ENCODE peak calls at places on chromosomes 11 and 22, in eight cellular contexts. H is suprapubic skin, Y is transverse colon, E is K562, B is endothelial cell of umbilical vein, M is HepG2, A is HCT116, R is spleen. Z is an unnamed sample.

GRCh38 chr11:65711785-65712632 is at the start of gene KAT5:
- DNase-seq in B (peak), H (peak), E (peak), A (peak), M (peak), Y (peak), R (peak), Z (peak)

GRCh38 chr11:119205574-119206511 is at the start of gene CBL:
- DNase-seq in Y (peak), H (peak), B (peak), A (peak), R (peak), E (peak), M (peak), Z (peak)

GRCh38 chr11:44624761-44625221 is 59.3 kb downstream of the CD82 start:
- DNase-seq in H (peak), B (no peak), M (no peak), Y (peak), A (no peak), E (no peak), R (peak), Z (no peak)

GRCh38 chr11:82732348-82732733 is 1.3 kb downstream of the FAM181B start:
- DNase-seq in R (no peak), A (no peak), Y (no peak), B (no peak), M (no peak), E (no peak), H (no peak), Z (no peak)

GRCh38 chr11:103699216-103699615 is 337.2 kb upstream of the DDI1 start:
- DNase-seq in B (no peak), R (no peak), H (no peak), Y (no peak), E (no peak), M (no peak), A (no peak), Z (peak)

GRCh38 chr11:6321356-6321755 is 1.1 kb upstream of the CAVIN3 start:
- DNase-seq in A (no peak), E (no peak), H (peak), B (no peak), Y (no peak), R (no peak), M (no peak), Z (no peak)

GRCh38 chr11:130037881-130038601 is 31.7 kb upstream of the APLP2 start:
- DNase-seq in B (peak), Y (no peak), M (peak), E (peak), A (no peak), R (no peak), H (no peak), Z (no peak)

GRCh38 chr11:121466063-121466794 is 13.5 kb upstream of the SORL1-AS1 start:
- DNase-seq in A (peak), E (no peak), R (no peak), M (peak), B (no peak), H (peak), Y (peak), Z (no peak)

GRCh38 chr11:65468874-65469333 is 29.9 kb upstream of the MALAT1 start:
- DNase-seq in R (peak), E (peak), A (peak), M (peak), Y (peak), B (peak), H (peak), Z (no peak)

GRCh38 chr22:42300286-42301071 is 30.0 kb upstream of the TCF20 start:
- DNase-seq in A (no peak), E (peak), H (no peak), M (no peak), R (no peak), Y (peak), B (no peak), Z (no peak)

GRCh38 chr11:32062540-32062939 is 28.3 kb upstream of the RCN1 start:
- DNase-seq in A (no peak), R (no peak), H (no peak), Y (no peak), M (no peak), E (no peak), B (no peak), Z (no peak)

GRCh38 chr11:68165601-68166000 is 44.4 kb upstream of the CHKA start:
- DNase-seq in E (no peak), B (no peak), A (no peak), H (no peak), M (no peak), Y (no peak), R (no peak), Z (no peak)

GRCh38 chr11:78138694-78139421 is 568 bp downstream of the ALG8 start:
- DNase-seq in R (no peak), B (no peak), A (peak), Y (peak), H (no peak), M (no peak), E (peak), Z (no peak)

GRCh38 chr11:27064086-27064485 is 23.5 kb downstream of the BBOX1 start:
- DNase-seq in M (no peak), A (no peak), E (no peak), R (no peak), B (no peak), Y (no peak), H (no peak), Z (no peak)

GRCh38 chr11:85718126-85718943 is 32.3 kb upstream of the CCDC89 start:
- DNase-seq in A (no peak), B (no peak), H (no peak), R (no peak), Y (no peak), M (no peak), E (no peak), Z (no peak)

GRCh38 chr22:41982886-41983285 is 13.6 kb downstream of the SEPTIN3 start:
- DNase-seq in B (no peak), R (no peak), A (no peak), Y (no peak), H (no peak), M (no peak), E (no peak), Z (no peak)

GRCh38 chr11:44416776-44417175 is 106.8 kb upstream of the ALX4 start:
- DNase-seq in E (no peak), B (no peak), A (no peak), R (no peak), M (no peak), H (no peak), Y (no peak), Z (no peak)

GRCh38 chr11:32706985-32707736 is 87.3 kb downstream of the CCDC73 start:
- DNase-seq in Y (no peak), B (peak), M (peak), A (peak), E (peak), H (no peak), R (no peak), Z (no peak)

GRCh38 chr11:69339041-69339733 is 45.2 kb downstream of the MYEOV start:
- DNase-seq in M (no peak), E (no peak), Y (no peak), R (no peak), B (no peak), A (no peak), H (no peak), Z (no peak)

GRCh38 chr11:67486481-67487195 is 3.8 kb downstream of the AIP start:
- DNase-seq in R (no peak), H (no peak), Y (peak), A (no peak), M (no peak), B (no peak), E (no peak), Z (no peak)

GRCh38 chr11:9169595-9170295 is 78.3 kb upstream of the SCUBE2 start:
- DNase-seq in M (no peak), Y (no peak), B (peak), E (no peak), H (no peak), A (no peak), R (no peak), Z (no peak)

GRCh38 chr22:19766235-19766505 is 5.6 kb downstream of the TBX1 start:
- DNase-seq in B (no peak), H (no peak), R (no peak), Y (no peak), E (no peak), A (no peak), M (no peak), Z (no peak)

GRCh38 chr22:50186789-50187523 is 1.2 kb downstream of the TRABD start:
- DNase-seq in B (no peak), Y (peak), M (no peak), E (no peak), R (peak), A (no peak), H (no peak), Z (no peak)

GRCh38 chr22:50627452-50627913 is 469 bp downstream of the ARSA start:
- DNase-seq in A (no peak), Y (peak), R (peak), E (no peak), B (no peak), M (peak), H (no peak), Z (no peak)

GRCh38 chr22:19596680-19597398 is 72.6 kb upstream of the CLDN5 start:
- DNase-seq in B (no peak), A (no peak), H (peak), M (peak), E (peak), R (peak), Y (no peak), Z (no peak)

DNA sequence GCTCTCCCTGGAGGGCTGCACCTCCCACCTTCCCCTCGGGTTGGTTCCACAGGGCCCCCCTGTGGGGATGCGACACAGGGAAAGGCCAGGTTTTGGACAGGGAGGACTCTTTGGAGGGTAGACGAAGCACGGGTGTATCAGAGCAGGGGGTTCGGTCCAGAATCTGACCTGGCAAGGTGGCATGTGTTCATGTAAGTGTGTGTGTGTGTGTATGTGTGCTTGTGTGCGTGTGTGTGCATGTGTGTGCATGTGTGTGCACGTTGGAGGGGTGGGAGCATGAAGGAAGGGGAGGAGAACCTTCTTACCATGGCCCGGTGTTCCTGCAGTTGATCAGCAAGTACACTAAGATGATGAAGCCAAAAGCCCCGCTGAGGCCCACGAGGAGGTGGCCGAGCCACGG is 14.7 kb downstream of the IL2RB start:
- DNase-seq in R (no peak), H (no peak), E (no peak), A (no peak), Y (no peak), M (no peak), B (no peak), Z (no peak)
- TF ChIP-seq POLR2AphosphoS5 in R (no peak), H (no peak), E (no peak), A (no peak), Y (no peak), M (no peak), B (no peak), Z (no peak)

DNA sequence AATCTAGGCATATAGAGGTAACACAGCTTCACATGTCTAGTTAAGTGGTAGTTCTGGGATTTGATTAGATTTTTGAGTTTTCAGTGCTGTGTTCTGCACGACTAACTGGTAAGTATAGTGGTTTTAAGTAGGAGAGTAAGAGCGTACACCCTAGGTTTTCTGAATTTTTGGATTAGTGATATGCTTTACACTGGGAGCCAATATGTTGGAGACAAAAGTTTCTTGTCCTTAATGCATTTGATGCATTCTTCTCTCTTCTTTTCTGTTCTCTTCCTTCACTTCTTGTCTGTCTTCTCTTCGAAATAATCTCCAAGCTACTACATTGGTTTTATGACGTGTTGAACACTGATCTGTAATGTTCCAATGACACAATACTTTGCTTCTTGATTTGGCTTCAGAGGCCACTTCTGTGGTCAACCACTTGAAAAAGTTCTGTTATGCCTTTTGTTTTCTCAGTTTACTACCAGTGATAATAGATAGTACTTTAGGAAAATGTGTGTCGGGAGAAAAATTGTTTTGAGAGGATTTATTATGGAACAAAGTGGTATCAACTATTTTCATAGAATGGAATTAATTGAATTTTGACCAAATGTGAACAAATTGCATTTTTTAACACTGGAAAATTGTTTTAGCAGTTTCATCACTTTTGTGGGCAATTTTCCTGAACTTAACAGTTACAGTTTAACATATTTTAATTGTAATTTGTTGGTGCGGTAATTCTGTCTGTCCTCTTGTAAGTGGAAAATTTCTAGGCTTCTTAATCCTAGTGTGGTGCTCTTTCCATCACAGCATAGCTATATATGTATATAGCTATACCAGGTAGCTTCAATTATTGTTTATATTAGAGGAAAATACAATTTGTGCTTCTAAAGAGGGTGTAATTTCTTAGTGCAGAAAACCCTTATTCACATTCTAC is 2.6 kb downstream of the PDE3B start:
- DNase-seq in M (no peak), Y (no peak), E (peak), B (no peak), A (no peak), H (no peak), R (no peak), Z (no peak)
- H3K27ac ChIP-seq in M (peak), Y (peak), E (peak), B (no peak), A (no peak), H (no peak), R (peak), Z (no peak)

DNA sequence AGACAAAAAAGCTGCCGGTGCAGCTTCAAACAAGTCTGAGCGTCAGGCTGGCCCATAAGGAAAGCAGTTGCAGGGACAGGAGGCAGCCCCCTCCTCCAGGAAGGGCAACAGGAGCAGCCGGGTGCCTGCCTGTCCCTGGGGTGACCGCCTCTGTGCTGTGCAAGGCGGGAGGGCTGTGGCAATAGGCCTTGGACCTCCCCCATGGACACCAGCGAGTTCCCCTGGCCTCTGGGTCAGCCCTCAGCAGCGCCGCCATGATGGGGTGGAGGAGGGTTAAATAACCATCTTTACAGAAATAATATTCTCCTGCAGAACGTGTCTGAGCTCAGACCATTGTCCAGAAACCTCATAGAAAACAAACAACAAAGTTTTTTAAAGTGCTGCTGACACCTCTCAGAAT is 3.3 kb upstream of the TMPRSS4 start:
- DNase-seq in E (no peak), A (no peak), B (no peak), R (no peak), Y (no peak), M (no peak), H (no peak), Z (no peak)
- TF ChIP-seq POLR2AphosphoS5 in E (no peak), A (no peak), B (no peak), R (no peak), Y (no peak), M (no peak), H (no peak), Z (no peak)

GRCh38 chr11:73530109-73530508 is 67.8 kb downstream of the FAM168A start:
- DNase-seq in M (no peak), R (no peak), Y (no peak), H (no peak), E (peak), A (no peak), B (no peak), Z (no peak)

GRCh38 chr11:73528420-73528819 is 69.5 kb downstream of the FAM168A start:
- DNase-seq in H (no peak), B (peak), R (no peak), A (no peak), E (no peak), Y (no peak), M (no peak), Z (no peak)

GRCh38 chr11:73531386-73531785 is 66.5 kb downstream of the FAM168A start:
- DNase-seq in Y (no peak), A (no peak), E (no peak), M (no peak), R (no peak), H (no peak), B (no peak), Z (no peak)

GRCh38 chr11:73528013-73528412 is 69.9 kb downstream of the FAM168A start:
- DNase-seq in R (no peak), A (no peak), E (no peak), B (no peak), Y (no peak), H (no peak), M (no peak), Z (no peak)

DNA sequence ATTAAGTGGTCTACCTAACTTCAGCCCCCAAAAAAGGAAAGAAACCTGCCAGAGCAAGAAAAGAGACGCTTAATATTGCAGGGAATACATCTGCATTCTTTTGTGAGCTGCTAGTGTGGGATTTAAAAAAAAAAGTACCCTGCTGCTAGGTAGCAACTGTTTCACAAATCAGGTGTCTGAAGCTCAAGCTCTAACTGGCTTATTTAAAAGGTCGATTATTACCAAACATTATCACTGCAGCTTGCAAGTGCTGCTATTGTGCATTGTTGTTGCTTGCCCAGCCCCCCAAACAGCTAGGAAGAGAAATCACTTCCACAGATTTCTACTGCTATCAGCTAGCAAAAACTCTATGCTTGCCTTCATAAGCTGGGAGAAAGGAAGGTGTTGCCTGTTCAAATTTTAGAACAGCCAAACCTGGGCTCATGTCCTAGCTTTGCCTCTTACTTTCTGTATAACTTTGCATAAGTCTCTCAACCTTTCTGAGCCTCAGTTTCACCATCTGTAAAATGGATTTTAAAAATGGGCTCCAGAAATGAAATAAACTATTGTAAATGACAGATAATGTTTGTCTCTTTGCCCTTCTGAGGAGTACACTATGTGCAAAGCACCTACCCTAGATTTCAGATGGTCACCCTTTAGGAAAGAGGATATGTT is 68.9 kb downstream of the FAM168A start:
- DNase-seq in R (no peak), H (no peak), E (no peak), A (no peak), B (peak), Y (no peak), M (no peak), Z (no peak)
- H3K27ac ChIP-seq in R (no peak), H (peak), E (no peak), A (no peak), B (no peak), Y (peak), M (no peak), Z (no peak)

GRCh38 chr11:833114-833791 is 501 bp downstream of the CD151 start:
- DNase-seq in R (peak), E (peak), B (peak), A (no peak), H (no peak), M (no peak), Y (peak), Z (no peak)

GRCh38 chr11:831951-832528 is 712 bp upstream of the CD151 start:
- DNase-seq in A (no peak), E (no peak), M (no peak), B (no peak), Y (no peak), H (no peak), R (no peak), Z (no peak)

GRCh38 chr11:831132-831864 is 1.5 kb upstream of the CD151 start:
- DNase-seq in R (no peak), A (no peak), M (no peak), B (peak), H (no peak), Y (no peak), E (no peak), Z (no peak)

GRCh38 chr11:833849-834311 is 1.1 kb downstream of the CD151 start:
- DNase-seq in R (no peak), B (peak), Y (peak), M (no peak), A (no peak), H (no peak), E (no peak), Z (no peak)

GRCh38 chr11:832529-833113 is at the start of gene CD151:
- DNase-seq in E (peak), B (peak), Y (peak), H (no peak), M (no peak), R (peak), A (no peak), Z (no peak)
- TF ChIP-seq POLR2AphosphoS5 in E (peak), B (peak), Y (no peak), H (no peak), M (peak), R (peak), A (peak), Z (peak)

GRCh38 chr22:27630754-27631153 is 170.8 kb downstream of the MN1 start:
- DNase-seq in R (no peak), A (no peak), B (no peak), Y (no peak), H (no peak), E (no peak), M (no peak), Z (no peak)
- H3K27ac ChIP-seq in R (no peak), A (no peak), B (no peak), Y (no peak), H (no peak), E (no peak), M (no peak), Z (no peak)

DNA sequence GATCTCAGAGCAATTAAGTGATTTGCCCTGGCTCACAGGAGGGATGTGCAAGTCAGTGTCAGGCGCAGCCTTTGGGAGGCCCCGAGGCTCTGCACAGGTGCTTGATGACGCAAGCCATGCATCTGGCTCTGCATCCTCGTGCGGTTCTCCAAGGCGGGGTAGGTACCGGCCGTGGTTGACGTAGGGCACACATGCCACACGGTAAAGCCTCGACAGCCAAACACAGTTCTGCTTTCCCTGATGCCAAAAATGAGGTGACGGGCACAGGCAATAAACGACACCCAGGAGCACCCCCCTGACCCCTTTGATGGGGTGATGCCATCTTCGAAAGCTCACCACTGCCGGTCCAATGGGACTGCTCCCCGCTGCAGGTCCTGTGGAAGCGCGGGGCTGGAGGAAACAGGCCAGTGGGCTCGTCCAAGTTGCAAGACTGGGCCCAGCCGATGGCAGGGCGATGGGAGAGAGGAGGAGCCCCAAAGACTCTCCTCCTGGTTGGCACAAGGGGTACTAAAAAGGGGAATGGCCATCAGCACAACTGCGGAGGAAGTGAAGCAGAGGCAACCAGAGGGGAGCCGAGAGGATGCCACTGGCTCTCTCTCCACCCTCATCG is 357.2 kb downstream of the SHANK2 start:
- DNase-seq in H (no peak), B (no peak), M (no peak), Y (no peak), A (no peak), R (peak), E (no peak), Z (no peak)
- TF ChIP-seq POLR2AphosphoS5 in H (no peak), B (no peak), M (no peak), Y (no peak), A (no peak), R (no peak), E (no peak), Z (no peak)

Z was measured in SK-N-MC.